ENCODE peak calls at places on chromosomes 1 and 21, in four cellular contexts. One of them, this sample, is unnamed. For H3K4me1, H3K36me3 and H3K27me3, the result is how much of the 10 kb centered on the place peaks cover.

GRCh38 chr1:24051206-24051945 is 60.6 kb downstream of the MYOM3 start:
- DNase-seq in mesenchymal stem cell: no peak
- DNase-seq in tibial artery: no peak
- DNase-seq in SK-N-SH: no peak
- DNase-seq in this sample: no peak

GRCh38 chr1:167455786-167456446 is 62.4 kb downstream of the CD247 start:
- DNase-seq in mesenchymal stem cell: peak
- DNase-seq in tibial artery: no peak
- DNase-seq in SK-N-SH: peak
- DNase-seq in this sample: peak

GRCh38 chr1:225651376-225651871 is 1.5 kb downstream of the ENAH start:
- DNase-seq in mesenchymal stem cell: peak
- DNase-seq in tibial artery: no peak
- DNase-seq in SK-N-SH: no peak
- DNase-seq in this sample: peak

GRCh38 chr1:38789498-38790169 is 69.9 kb downstream of the RRAGC start:
- DNase-seq in mesenchymal stem cell: no peak
- DNase-seq in tibial artery: no peak
- DNase-seq in SK-N-SH: peak
- DNase-seq in this sample: peak

GRCh38 chr1:56424744-56425493 is 154.4 kb downstream of the PLPP3 start:
- DNase-seq in mesenchymal stem cell: peak
- DNase-seq in tibial artery: peak
- DNase-seq in SK-N-SH: no peak
- DNase-seq in this sample: peak

GRCh38 chr21:42149656-42150457 is 69.1 kb upstream of the ABCG1 start:
- DNase-seq in mesenchymal stem cell: no peak
- DNase-seq in tibial artery: peak
- DNase-seq in SK-N-SH: peak
- DNase-seq in this sample: no peak

GRCh38 chr1:52633291-52633754 is 355 bp downstream of the SHISAL2A start:
- DNase-seq in mesenchymal stem cell: no peak
- DNase-seq in tibial artery: no peak
- DNase-seq in SK-N-SH: no peak
- DNase-seq in this sample: no peak

GRCh38 chr1:182431278-182431677 is 18.7 kb upstream of the RGSL1 start:
- DNase-seq in mesenchymal stem cell: no peak
- DNase-seq in tibial artery: no peak
- DNase-seq in SK-N-SH: no peak
- DNase-seq in this sample: no peak

GRCh38 chr1:62784509-62785365 is 805 bp downstream of the ATG4C start:
- DNase-seq in mesenchymal stem cell: no peak
- DNase-seq in tibial artery: no peak
- DNase-seq in SK-N-SH: peak
- DNase-seq in this sample: no peak

GRCh38 chr1:48080343-48081255 is 83.4 kb upstream of the TRABD2B start:
- DNase-seq in mesenchymal stem cell: no peak
- DNase-seq in tibial artery: peak
- DNase-seq in SK-N-SH: no peak
- DNase-seq in this sample: no peak

GRCh38 chr1:93219443-93219842 is 38.9 kb downstream of the CCDC18 start:
- DNase-seq in mesenchymal stem cell: peak
- DNase-seq in tibial artery: no peak
- DNase-seq in SK-N-SH: no peak
- DNase-seq in this sample: no peak

GRCh38 chr1:53172751-53173498 is 23.7 kb upstream of the CPT2 start:
- DNase-seq in mesenchymal stem cell: peak
- DNase-seq in tibial artery: no peak
- DNase-seq in SK-N-SH: peak
- DNase-seq in this sample: no peak

GRCh38 chr1:230303822-230304221 is 122.3 kb downstream of the PGBD5 start:
- DNase-seq in mesenchymal stem cell: no peak
- DNase-seq in tibial artery: no peak
- DNase-seq in SK-N-SH: no peak
- DNase-seq in this sample: no peak

GRCh38 chr1:37851782-37852210 is 7.6 kb downstream of the MTF1 start:
- DNase-seq in mesenchymal stem cell: no peak
- DNase-seq in tibial artery: no peak
- DNase-seq in SK-N-SH: no peak
- DNase-seq in this sample: no peak

GRCh38 chr1:196148367-196148970 is 459.8 kb downstream of the KCNT2 start:
- DNase-seq in mesenchymal stem cell: peak
- DNase-seq in tibial artery: no peak
- DNase-seq in SK-N-SH: peak
- DNase-seq in this sample: peak

GRCh38 chr1:199453731-199454130 is 573.8 kb upstream of the NR5A2 start:
- DNase-seq in mesenchymal stem cell: no peak
- DNase-seq in tibial artery: no peak
- DNase-seq in SK-N-SH: no peak
- DNase-seq in this sample: no peak

GRCh38 chr1:21907079-21907418 is 30.1 kb downstream of the HSPG2 start:
- DNase-seq in mesenchymal stem cell: no peak
- DNase-seq in tibial artery: no peak
- DNase-seq in SK-N-SH: no peak
- DNase-seq in this sample: no peak

GRCh38 chr1:21907737-21908136 is 29.4 kb downstream of the HSPG2 start:
- DNase-seq in mesenchymal stem cell: no peak
- DNase-seq in tibial artery: no peak
- DNase-seq in SK-N-SH: no peak
- DNase-seq in this sample: no peak

GRCh38 chr1:21904725-21905520 is 32.2 kb downstream of the HSPG2 start:
- DNase-seq in mesenchymal stem cell: peak
- DNase-seq in tibial artery: peak
- DNase-seq in SK-N-SH: no peak
- DNase-seq in this sample: no peak

GRCh38 chr1:21904475-21904724 is 32.7 kb downstream of the HSPG2 start:
- DNase-seq in mesenchymal stem cell: no peak
- DNase-seq in tibial artery: no peak
- DNase-seq in SK-N-SH: no peak
- DNase-seq in this sample: no peak

DNA sequence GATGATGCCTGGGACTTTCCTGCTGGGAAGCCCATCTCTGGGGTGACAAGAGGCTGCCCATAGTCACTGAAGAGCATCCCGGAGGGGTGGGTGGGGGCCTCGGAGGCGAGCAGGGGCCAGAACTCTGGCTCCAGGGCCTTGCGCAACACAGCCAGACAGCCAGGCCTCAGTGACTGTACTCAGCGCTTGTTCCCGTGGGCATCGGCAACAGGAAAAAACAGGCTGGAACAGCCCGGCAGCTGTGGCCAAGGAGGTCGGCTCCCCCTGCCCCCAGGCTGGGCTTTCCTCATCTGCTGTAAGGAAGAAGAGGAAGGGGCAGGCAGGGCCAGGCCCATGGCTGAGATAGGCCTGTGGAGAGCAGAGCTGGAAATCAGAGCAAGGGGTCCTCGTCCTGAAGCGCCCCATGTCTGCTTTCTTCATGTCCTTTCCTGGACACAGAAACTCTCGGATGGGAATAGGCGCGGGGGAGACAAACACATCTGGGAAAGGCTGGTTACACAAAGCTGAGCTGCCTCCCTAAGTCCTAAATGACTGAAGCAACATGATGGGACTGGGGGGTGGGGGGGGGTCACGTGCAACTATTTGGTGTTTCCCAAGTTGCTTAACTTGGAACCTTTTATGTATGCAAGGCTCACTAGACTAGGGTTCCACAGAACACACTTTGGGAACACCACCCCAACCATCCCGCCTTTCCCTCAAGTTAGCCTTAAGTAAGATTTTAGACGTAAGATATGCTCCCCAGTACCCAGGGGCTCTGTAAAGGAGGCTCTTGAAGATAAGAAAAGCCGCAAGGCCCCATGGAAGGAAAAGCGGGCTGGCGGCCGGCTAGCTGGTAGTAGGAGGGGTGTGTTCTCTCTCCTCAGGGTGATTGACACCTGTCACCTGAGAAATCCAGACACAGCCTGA is 30.7 kb downstream of the HSPG2 start:
- DNase-seq in mesenchymal stem cell: peak
- DNase-seq in tibial artery: peak
- DNase-seq in SK-N-SH: no peak
- DNase-seq in this sample: no peak
- H3K4me1 ChIP-seq in mesenchymal stem cell: under half
- H3K4me1 ChIP-seq in tibial artery: under half
- H3K4me1 ChIP-seq in SK-N-SH: under half
- H3K4me1 ChIP-seq in this sample: under half

GRCh38 chr21:25566645-25567044 is 40.6 kb downstream of the MRPL39 start:
- DNase-seq in mesenchymal stem cell: no peak
- DNase-seq in tibial artery: no peak
- DNase-seq in SK-N-SH: no peak
- DNase-seq in this sample: no peak

GRCh38 chr21:25569084-25569483 is 38.2 kb downstream of the MRPL39 start:
- DNase-seq in mesenchymal stem cell: no peak
- DNase-seq in tibial artery: no peak
- DNase-seq in SK-N-SH: no peak
- DNase-seq in this sample: no peak

GRCh38 chr21:25569711-25570110 is 37.6 kb downstream of the MRPL39 start:
- DNase-seq in mesenchymal stem cell: no peak
- DNase-seq in tibial artery: no peak
- DNase-seq in SK-N-SH: no peak
- DNase-seq in this sample: no peak

GRCh38 chr21:25567472-25567871 is 39.8 kb downstream of the MRPL39 start:
- DNase-seq in mesenchymal stem cell: no peak
- DNase-seq in tibial artery: no peak
- DNase-seq in SK-N-SH: no peak
- DNase-seq in this sample: no peak

DNA sequence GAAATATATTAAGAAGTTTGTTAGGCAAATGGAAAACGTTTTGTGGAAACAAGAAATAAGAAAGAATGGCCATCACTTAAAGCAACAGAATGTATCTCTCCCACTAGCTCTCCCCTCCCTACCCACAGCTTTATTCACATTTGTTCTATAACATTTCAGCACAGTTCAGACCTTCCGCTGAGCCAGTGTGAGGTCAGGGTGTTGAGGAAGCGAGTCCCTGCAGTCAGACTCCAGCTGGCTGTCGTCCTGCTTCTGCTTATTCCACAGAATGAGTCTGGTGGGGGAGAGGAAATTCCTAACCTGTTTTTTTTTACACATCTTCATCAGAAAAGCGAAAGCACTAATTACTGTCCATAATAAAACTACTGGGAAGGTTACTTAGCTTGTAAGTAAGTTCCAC is 39.1 kb downstream of the MRPL39 start:
- DNase-seq in mesenchymal stem cell: peak
- DNase-seq in tibial artery: no peak
- DNase-seq in SK-N-SH: no peak
- DNase-seq in this sample: peak
- H3K36me3 ChIP-seq in mesenchymal stem cell: under half
- H3K36me3 ChIP-seq in tibial artery: under half
- H3K36me3 ChIP-seq in SK-N-SH: under half
- H3K36me3 ChIP-seq in this sample: under half

GRCh38 chr1:179744401-179745130 is 1.5 kb downstream of the FAM163A start:
- DNase-seq in mesenchymal stem cell: no peak
- DNase-seq in tibial artery: no peak
- DNase-seq in SK-N-SH: peak
- DNase-seq in this sample: no peak
- H3K27me3 ChIP-seq in mesenchymal stem cell: half or more
- H3K27me3 ChIP-seq in tibial artery: half or more
- H3K27me3 ChIP-seq in SK-N-SH: under half
- H3K27me3 ChIP-seq in this sample: under half

DNA sequence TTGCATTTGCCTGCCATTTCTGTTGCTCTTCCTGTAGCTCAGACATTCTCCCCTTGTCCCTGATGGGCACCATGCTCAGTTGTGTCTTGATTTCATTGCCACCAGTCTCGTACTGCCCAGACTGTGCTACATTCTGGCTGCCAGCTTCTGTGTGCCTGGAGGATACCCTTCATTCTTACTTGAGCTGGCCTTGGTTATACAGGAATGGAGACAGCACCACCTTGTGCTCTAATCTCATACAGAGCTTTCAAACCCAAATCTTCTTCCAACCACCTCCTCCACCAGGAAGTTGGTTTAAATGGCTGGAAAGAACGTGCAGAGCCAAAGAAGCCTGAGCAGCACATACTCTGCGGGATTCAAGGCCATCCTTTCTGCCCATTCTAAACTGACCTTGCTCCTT is 165.3 kb downstream of the SLC35F3 start:
- DNase-seq in mesenchymal stem cell: no peak
- DNase-seq in tibial artery: no peak
- DNase-seq in SK-N-SH: no peak
- DNase-seq in this sample: no peak
- H3K4me1 ChIP-seq in mesenchymal stem cell: under half
- H3K4me1 ChIP-seq in tibial artery: under half
- H3K4me1 ChIP-seq in SK-N-SH: under half
- H3K4me1 ChIP-seq in this sample: under half

DNA sequence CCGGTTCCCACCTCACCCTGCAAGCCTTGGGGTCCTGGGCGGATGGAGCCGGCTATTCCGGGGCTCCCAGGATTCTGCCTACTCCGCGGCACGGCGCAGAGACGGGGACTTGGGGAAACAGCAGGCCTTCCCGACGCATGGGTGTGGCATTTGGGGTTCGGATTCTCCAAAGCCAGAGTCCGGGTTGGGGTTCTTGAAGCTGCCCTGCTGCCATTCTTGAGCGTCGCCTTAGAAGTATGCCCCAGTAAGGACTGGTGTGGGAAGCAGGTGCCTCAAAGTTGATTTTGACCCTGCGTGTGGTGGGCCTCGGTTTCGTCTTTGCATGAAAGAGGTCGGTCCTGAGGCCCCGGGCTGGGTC is 624 bp downstream of the GUK1 start:
- DNase-seq in mesenchymal stem cell: no peak
- DNase-seq in tibial artery: no peak
- DNase-seq in SK-N-SH: no peak
- DNase-seq in this sample: no peak
- H3K36me3 ChIP-seq in mesenchymal stem cell: under half
- H3K36me3 ChIP-seq in tibial artery: under half
- H3K36me3 ChIP-seq in SK-N-SH: under half
- H3K36me3 ChIP-seq in this sample: under half

GRCh38 chr1:44806704-44807363 is at the start of gene DYNLT4:
- DNase-seq in mesenchymal stem cell: no peak
- DNase-seq in tibial artery: no peak
- DNase-seq in SK-N-SH: no peak
- DNase-seq in this sample: no peak

GRCh38 chr1:44806025-44806703 is 987 bp downstream of the DYNLT4 start:
- DNase-seq in mesenchymal stem cell: no peak
- DNase-seq in tibial artery: peak
- DNase-seq in SK-N-SH: peak
- DNase-seq in this sample: no peak

GRCh38 chr1:44807364-44808062 is 362 bp upstream of the DYNLT4 start:
- DNase-seq in mesenchymal stem cell: peak
- DNase-seq in tibial artery: peak
- DNase-seq in SK-N-SH: peak
- DNase-seq in this sample: peak

GRCh38 chr1:44803312-44804095 is 3.3 kb downstream of the PLK3 start:
- DNase-seq in mesenchymal stem cell: no peak
- DNase-seq in tibial artery: peak
- DNase-seq in SK-N-SH: no peak
- DNase-seq in this sample: no peak

GRCh38 chr1:44805311-44806024 is 1.7 kb downstream of the DYNLT4 start:
- DNase-seq in mesenchymal stem cell: no peak
- DNase-seq in tibial artery: peak
- DNase-seq in SK-N-SH: no peak
- DNase-seq in this sample: no peak
- H3K27me3 ChIP-seq in mesenchymal stem cell: under half
- H3K27me3 ChIP-seq in tibial artery: under half
- H3K27me3 ChIP-seq in SK-N-SH: under half
- H3K27me3 ChIP-seq in this sample: under half

GRCh38 chr1:153534933-153535663 is 693 bp downstream of the S100A6 start:
- DNase-seq in mesenchymal stem cell: peak
- DNase-seq in tibial artery: peak
- DNase-seq in SK-N-SH: no peak
- DNase-seq in this sample: no peak
- H3K4me1 ChIP-seq in mesenchymal stem cell: under half
- H3K4me1 ChIP-seq in tibial artery: under half
- H3K4me1 ChIP-seq in SK-N-SH: under half
- H3K4me1 ChIP-seq in this sample: under half

This sample was measured in HAP-1.